ENCODE peak calls at places on chromosomes 4 and X, in six cellular contexts. D is neural progenitor cell, R is tibial nerve, Z is IMR-90, M is mammary epithelial cell, A is body of pancreas. G is an unnamed sample.

GRCh38 chr4:59553739-59554126 is 1646.4 kb upstream of the ADGRL3 start:
- DNase-seq in D (no peak), R (no peak), Z (no peak), M (peak; percentile 4), A (no peak), G (no peak)

GRCh38 chrX:19440713-19441112 is 74.6 kb downstream of the MAP3K15 start:
- DNase-seq in D (no peak), R (no peak), Z (peak; percentile 33), M (peak; percentile 49), A (no peak), G (no peak)

GRCh38 chrX:1400731-1401471 is 9.0 kb upstream of the SLC25A6 start:
- DNase-seq in D (peak; percentile 26), R (no peak), Z (no peak), M (no peak), A (no peak), G (peak; percentile 23)

GRCh38 chr4:147970003-147970402 is 238.1 kb downstream of the ARHGAP10 start:
- DNase-seq in D (no peak), R (no peak), Z (no peak), M (no peak), A (no peak), G (no peak)

GRCh38 chrX:77893713-77894112 is 1.5 kb downstream of the MAGT1 start:
- DNase-seq in D (no peak), R (no peak), Z (no peak), M (no peak), A (no peak), G (no peak)

GRCh38 chrX:1725472-1725871 is 110.6 kb downstream of the ASMT start:
- DNase-seq in D (no peak), R (no peak), Z (no peak), M (no peak), A (no peak), G (no peak)

GRCh38 chrX:3134316-3134715 is 93.0 kb downstream of the ARSF start:
- DNase-seq in D (no peak), R (no peak), Z (peak; percentile 38), M (no peak), A (no peak), G (no peak)

GRCh38 chrX:68504237-68504636 is 5.4 kb downstream of the YIPF6 start:
- DNase-seq in D (no peak), R (no peak), Z (peak; percentile 93), M (peak; percentile 68), A (no peak), G (no peak)

GRCh38 chrX:56572975-56573374 is 9.5 kb downstream of the UBQLN2 start:
- DNase-seq in D (no peak), R (no peak), Z (no peak), M (peak; percentile 71), A (no peak), G (no peak)

GRCh38 chr4:114598191-114599121 is at the start of gene UGT8:
- DNase-seq in D (peak; percentile 87), R (no peak), Z (no peak), M (peak; percentile 32), A (peak; percentile 84), G (peak; percentile 71)

GRCh38 chr4:1233641-1234277 is 15.2 kb downstream of the CTBP1 start:
- DNase-seq in D (no peak), R (peak; percentile 54), Z (peak; percentile 34), M (no peak), A (peak; percentile 27), G (no peak)

GRCh38 chr4:78551420-78552351 is at the start of gene ANXA3:
- DNase-seq in D (peak; percentile 58), R (no peak), Z (no peak), M (peak; percentile 70), A (peak; percentile 60), G (no peak)

GRCh38 chr4:168221298-168221697 is 97.3 kb downstream of the DDX60 start:
- DNase-seq in D (no peak), R (peak; percentile 9), Z (peak; percentile 85), M (peak; percentile 64), A (peak; percentile 31), G (no peak)

GRCh38 chr4:144574004-144574403 is 72.0 kb upstream of the HHIP start:
- DNase-seq in D (no peak), R (no peak), Z (no peak), M (no peak), A (no peak), G (no peak)

GRCh38 chrX:148412006-148412405 is 88.4 kb upstream of the AFF2 start:
- DNase-seq in D (no peak), R (no peak), Z (no peak), M (peak; percentile 58), A (no peak), G (no peak)

GRCh38 chrX:41377624-41378023 is 43.7 kb downstream of the DDX3X start:
- DNase-seq in D (no peak), R (no peak), Z (no peak), M (no peak), A (no peak), G (no peak)

GRCh38 chrX:43949669-43950068 is 23.5 kb downstream of the NDP start:
- DNase-seq in D (peak; percentile 78), R (peak; percentile 5), Z (no peak), M (no peak), A (peak; percentile 37), G (peak; percentile 26)

DNA sequence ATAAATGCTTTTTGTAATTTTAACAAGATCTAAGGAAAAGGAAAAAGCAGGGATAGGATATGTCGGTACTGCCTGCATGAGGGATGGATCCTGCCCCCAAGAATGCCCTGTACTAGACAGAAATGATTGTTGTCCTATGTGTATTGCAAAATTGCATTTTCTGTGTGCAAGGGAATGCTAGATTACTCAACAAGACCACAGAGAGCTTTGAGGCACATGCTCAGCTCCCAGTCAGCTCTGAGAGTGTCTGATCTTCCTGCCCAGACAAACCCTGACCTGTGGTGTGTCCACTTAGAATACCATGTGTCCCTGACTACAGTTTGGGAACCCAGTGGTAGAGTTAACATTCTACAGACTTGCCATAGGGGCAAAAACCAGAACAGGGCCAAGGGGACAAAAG is 129.2 kb upstream of the PAK3 start:
- DNase-seq in D (no peak), R (no peak), Z (no peak), M (peak; percentile 70), A (no peak), G (no peak)
- TF ChIP-seq CTCF in D (no peak), R (no peak), Z (no peak), M (no peak), A (no peak), G (no peak)

GRCh38 chrX:107739541-107739940 is 36.0 kb downstream of the TSC22D3 start:
- DNase-seq in D (no peak), R (no peak), Z (no peak), M (no peak), A (no peak), G (no peak)

GRCh38 chrX:107744868-107745267 is 30.7 kb downstream of the TSC22D3 start:
- DNase-seq in D (no peak), R (no peak), Z (no peak), M (no peak), A (no peak), G (no peak)

GRCh38 chrX:107741318-107741813 is 34.2 kb downstream of the TSC22D3 start:
- DNase-seq in D (no peak), R (no peak), Z (no peak), M (no peak), A (no peak), G (peak; percentile 37)

GRCh38 chrX:107743995-107744394 is 31.6 kb downstream of the TSC22D3 start:
- DNase-seq in D (no peak), R (no peak), Z (no peak), M (no peak), A (no peak), G (no peak)

GRCh38 chrX:107742754-107743191 is 32.8 kb downstream of the TSC22D3 start:
- DNase-seq in D (no peak), R (no peak), Z (no peak), M (no peak), A (peak; percentile 41), G (no peak)
- H3K4me3 ChIP-seq in D (peak overlapping the region; percentile 36), R (peak overlapping the region; percentile 29), Z (no peak overlapping the region), M (no peak overlapping the region), A (no peak overlapping the region), G (no peak overlapping the region)

DNA sequence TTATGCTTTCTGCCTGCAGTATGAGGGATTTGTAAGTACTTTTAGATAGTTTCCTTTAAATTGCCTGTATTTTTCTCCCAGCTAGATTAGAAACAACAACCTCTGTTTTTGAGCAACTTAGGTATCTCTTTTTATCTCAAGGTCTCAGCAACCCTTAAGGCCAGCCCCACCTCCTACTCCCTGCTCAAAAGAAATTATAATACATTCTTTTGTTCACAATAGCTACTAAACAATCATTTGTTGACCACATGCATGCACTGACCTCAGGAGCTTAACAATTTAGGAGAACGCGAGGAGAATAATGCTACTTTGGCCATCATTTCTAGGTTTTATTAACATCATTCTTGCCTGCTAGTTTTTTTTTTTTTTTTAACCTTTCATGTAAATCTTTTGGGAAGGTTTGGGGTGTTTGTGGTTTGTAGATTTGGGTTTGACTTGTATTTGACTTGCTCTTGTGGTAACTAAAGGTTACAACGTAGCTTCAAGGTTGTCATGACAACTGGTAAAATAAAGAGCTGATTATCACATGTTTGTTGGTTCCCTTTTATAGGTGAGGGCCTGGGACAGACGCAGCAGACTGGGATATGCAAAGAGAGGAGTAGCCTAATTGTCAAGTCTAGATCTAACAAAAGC is 145.4 kb upstream of the PLAC1 start:
- DNase-seq in D (no peak), R (no peak), Z (no peak), M (no peak), A (no peak), G (no peak)
- H3K27ac ChIP-seq in D (no peak overlapping the region), R (no peak overlapping the region), Z (no peak overlapping the region), M (no peak overlapping the region), A (no peak overlapping the region), G (no peak overlapping the region)

GRCh38 chr4:71497078-71497477 is 158.3 kb downstream of the SLC4A4 start:
- DNase-seq in D (no peak), R (no peak), Z (no peak), M (no peak), A (no peak), G (no peak)

GRCh38 chr4:71498624-71499023 is 159.8 kb downstream of the SLC4A4 start:
- DNase-seq in D (no peak), R (no peak), Z (peak; percentile 8), M (no peak), A (no peak), G (no peak)

GRCh38 chr4:71498002-71498401 is 159.2 kb downstream of the SLC4A4 start:
- DNase-seq in D (no peak), R (no peak), Z (peak; percentile 69), M (no peak), A (no peak), G (no peak)

GRCh38 chr4:71495454-71495853 is 156.6 kb downstream of the SLC4A4 start:
- DNase-seq in D (no peak), R (no peak), Z (no peak), M (no peak), A (no peak), G (no peak)

GRCh38 chr4:71494539-71494938 is 155.7 kb downstream of the SLC4A4 start:
- DNase-seq in D (no peak), R (no peak), Z (no peak), M (no peak), A (no peak), G (no peak)
- TF ChIP-seq CTCF in D (no peak), R (no peak), Z (no peak), M (no peak), A (no peak), G (no peak)

DNA sequence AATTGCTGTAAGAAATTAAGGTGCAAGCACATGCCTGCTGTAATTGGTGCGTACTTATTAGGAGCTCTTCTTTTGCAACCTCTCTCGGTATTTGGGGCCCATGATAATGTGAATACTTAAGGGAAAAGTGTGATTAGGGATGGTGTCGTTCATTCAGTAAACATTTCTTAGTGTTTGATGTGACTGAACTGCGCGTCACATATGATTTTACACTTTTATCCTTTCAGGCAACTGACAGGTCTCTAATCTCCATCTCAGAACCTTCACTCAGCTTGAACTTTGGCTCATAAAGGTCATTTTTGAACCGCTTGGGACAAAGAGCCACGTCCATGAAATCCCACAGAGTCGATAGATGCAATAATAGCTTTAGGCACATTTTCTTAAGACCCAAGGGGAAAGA is 612.1 kb upstream of the PITX2 start:
- DNase-seq in D (no peak), R (no peak), Z (no peak), M (no peak), A (no peak), G (no peak)
- H3K4me3 ChIP-seq in D (no peak overlapping the region), R (no peak overlapping the region), Z (no peak overlapping the region), M (no peak overlapping the region), A (no peak overlapping the region), G (no peak overlapping the region)

G was measured in dorsolateral prefrontal cortex.